ENCODE peak calls at places on chromosomes 11 and 22, in nine cellular contexts. One of them, this sample, is unnamed.

GRCh38 chr11:57453543-57454177 is 6.7 kb upstream of the RTN4RL2 start:
- DNase-seq in fibroblast of mammary gland: no peak
- DNase-seq in transverse colon: no peak
- DNase-seq in glutamatergic neuron: no peak
- DNase-seq in psoas muscle: no peak
- DNase-seq in neural crest cell: no peak
- DNase-seq in left ventricle myocardium inferior: no peak
- DNase-seq in PC-3: no peak
- DNase-seq in RWPE1: no peak
- DNase-seq in this sample: no peak

GRCh38 chr11:18731949-18732821 is 6.2 kb upstream of the IGSF22 start:
- DNase-seq in transverse colon: peak
- DNase-seq in left ventricle myocardium inferior: peak
- DNase-seq in glutamatergic neuron: peak
- DNase-seq in PC-3: peak
- DNase-seq in RWPE1: peak
- DNase-seq in psoas muscle: no peak
- DNase-seq in neural crest cell: peak
- DNase-seq in fibroblast of mammary gland: peak
- DNase-seq in this sample: no peak

GRCh38 chr11:107791343-107792048 is 67.1 kb downstream of the SLC35F2 start:
- DNase-seq in fibroblast of mammary gland: no peak
- DNase-seq in left ventricle myocardium inferior: no peak
- DNase-seq in psoas muscle: no peak
- DNase-seq in RWPE1: no peak
- DNase-seq in PC-3: no peak
- DNase-seq in neural crest cell: no peak
- DNase-seq in glutamatergic neuron: no peak
- DNase-seq in transverse colon: no peak
- DNase-seq in this sample: no peak

GRCh38 chr11:26753738-26754504 is 32.1 kb upstream of the SLC5A12 start:
- DNase-seq in left ventricle myocardium inferior: no peak
- DNase-seq in PC-3: peak
- DNase-seq in transverse colon: peak
- DNase-seq in psoas muscle: peak
- DNase-seq in fibroblast of mammary gland: peak
- DNase-seq in glutamatergic neuron: peak
- DNase-seq in RWPE1: peak
- DNase-seq in neural crest cell: peak
- DNase-seq in this sample: no peak

GRCh38 chr11:76830639-76831312 is 29.9 kb upstream of the ACER3 start:
- DNase-seq in neural crest cell: no peak
- DNase-seq in glutamatergic neuron: peak
- DNase-seq in PC-3: peak
- DNase-seq in RWPE1: peak
- DNase-seq in fibroblast of mammary gland: peak
- DNase-seq in psoas muscle: no peak
- DNase-seq in transverse colon: no peak
- DNase-seq in left ventricle myocardium inferior: no peak
- DNase-seq in this sample: no peak

GRCh38 chr22:27578937-27579617 is 222.5 kb downstream of the MN1 start:
- DNase-seq in RWPE1: no peak
- DNase-seq in transverse colon: no peak
- DNase-seq in neural crest cell: no peak
- DNase-seq in glutamatergic neuron: no peak
- DNase-seq in fibroblast of mammary gland: no peak
- DNase-seq in left ventricle myocardium inferior: no peak
- DNase-seq in PC-3: no peak
- DNase-seq in psoas muscle: no peak
- DNase-seq in this sample: no peak

GRCh38 chr11:67507242-67507890 is 596 bp downstream of the CDK2AP2 start:
- DNase-seq in PC-3: peak
- DNase-seq in left ventricle myocardium inferior: peak
- DNase-seq in transverse colon: peak
- DNase-seq in neural crest cell: no peak
- DNase-seq in glutamatergic neuron: no peak
- DNase-seq in fibroblast of mammary gland: peak
- DNase-seq in RWPE1: peak
- DNase-seq in psoas muscle: no peak
- DNase-seq in this sample: no peak

GRCh38 chr22:26558246-26558895 is 31.6 kb downstream of the TPST2 start:
- DNase-seq in psoas muscle: no peak
- DNase-seq in fibroblast of mammary gland: peak
- DNase-seq in glutamatergic neuron: no peak
- DNase-seq in left ventricle myocardium inferior: no peak
- DNase-seq in neural crest cell: no peak
- DNase-seq in RWPE1: no peak
- DNase-seq in PC-3: no peak
- DNase-seq in transverse colon: no peak
- DNase-seq in this sample: no peak

GRCh38 chr11:35619030-35619753 is 932 bp downstream of the FJX1 start:
- DNase-seq in PC-3: peak
- DNase-seq in glutamatergic neuron: peak
- DNase-seq in RWPE1: peak
- DNase-seq in fibroblast of mammary gland: peak
- DNase-seq in neural crest cell: peak
- DNase-seq in transverse colon: peak
- DNase-seq in left ventricle myocardium inferior: peak
- DNase-seq in psoas muscle: peak
- DNase-seq in this sample: no peak

GRCh38 chr11:128579790-128580504 is 7.4 kb downstream of the ETS1 start:
- DNase-seq in RWPE1: peak
- DNase-seq in left ventricle myocardium inferior: no peak
- DNase-seq in neural crest cell: no peak
- DNase-seq in glutamatergic neuron: no peak
- DNase-seq in fibroblast of mammary gland: peak
- DNase-seq in psoas muscle: no peak
- DNase-seq in transverse colon: no peak
- DNase-seq in PC-3: peak
- DNase-seq in this sample: peak

GRCh38 chr11:74057251-74058151 is 48.6 kb upstream of the UCP3 start:
- DNase-seq in transverse colon: no peak
- DNase-seq in glutamatergic neuron: no peak
- DNase-seq in left ventricle myocardium inferior: no peak
- DNase-seq in neural crest cell: no peak
- DNase-seq in PC-3: peak
- DNase-seq in fibroblast of mammary gland: peak
- DNase-seq in psoas muscle: no peak
- DNase-seq in RWPE1: no peak
- DNase-seq in this sample: no peak

GRCh38 chr22:46070215-46070721 is 80.1 kb upstream of the PPARA start:
- DNase-seq in fibroblast of mammary gland: peak
- DNase-seq in transverse colon: peak
- DNase-seq in left ventricle myocardium inferior: peak
- DNase-seq in neural crest cell: no peak
- DNase-seq in RWPE1: no peak
- DNase-seq in psoas muscle: peak
- DNase-seq in glutamatergic neuron: no peak
- DNase-seq in PC-3: peak
- DNase-seq in this sample: no peak

GRCh38 chr22:27913162-27913741 is 5.8 kb downstream of the PITPNB start:
- DNase-seq in psoas muscle: no peak
- DNase-seq in glutamatergic neuron: no peak
- DNase-seq in transverse colon: no peak
- DNase-seq in RWPE1: no peak
- DNase-seq in PC-3: no peak
- DNase-seq in fibroblast of mammary gland: no peak
- DNase-seq in left ventricle myocardium inferior: no peak
- DNase-seq in neural crest cell: no peak
- DNase-seq in this sample: no peak

GRCh38 chr22:41856484-41856883 is 23.6 kb downstream of the SREBF2 start:
- DNase-seq in glutamatergic neuron: no peak
- DNase-seq in fibroblast of mammary gland: no peak
- DNase-seq in PC-3: no peak
- DNase-seq in neural crest cell: no peak
- DNase-seq in left ventricle myocardium inferior: no peak
- DNase-seq in RWPE1: no peak
- DNase-seq in transverse colon: peak
- DNase-seq in psoas muscle: no peak
- DNase-seq in this sample: no peak

GRCh38 chr11:720642-721346 is 14.8 kb downstream of the EPS8L2 start:
- DNase-seq in glutamatergic neuron: peak
- DNase-seq in PC-3: peak
- DNase-seq in left ventricle myocardium inferior: no peak
- DNase-seq in fibroblast of mammary gland: no peak
- DNase-seq in transverse colon: peak
- DNase-seq in neural crest cell: peak
- DNase-seq in psoas muscle: no peak
- DNase-seq in RWPE1: no peak
- DNase-seq in this sample: no peak

GRCh38 chr11:125514336-125515101 is 18.5 kb upstream of the FEZ1 start:
- DNase-seq in PC-3: peak
- DNase-seq in RWPE1: peak
- DNase-seq in glutamatergic neuron: no peak
- DNase-seq in transverse colon: peak
- DNase-seq in psoas muscle: no peak
- DNase-seq in left ventricle myocardium inferior: no peak
- DNase-seq in fibroblast of mammary gland: peak
- DNase-seq in neural crest cell: no peak
- DNase-seq in this sample: peak

GRCh38 chr11:116929393-116930090 is 92.1 kb upstream of the APOA1 start:
- DNase-seq in RWPE1: no peak
- DNase-seq in fibroblast of mammary gland: peak
- DNase-seq in PC-3: no peak
- DNase-seq in neural crest cell: no peak
- DNase-seq in transverse colon: no peak
- DNase-seq in psoas muscle: no peak
- DNase-seq in left ventricle myocardium inferior: no peak
- DNase-seq in glutamatergic neuron: no peak
- DNase-seq in this sample: no peak

GRCh38 chr11:113773092-113773415 is 438 bp downstream of the ZW10 start:
- DNase-seq in RWPE1: peak
- DNase-seq in PC-3: peak
- DNase-seq in fibroblast of mammary gland: peak
- DNase-seq in neural crest cell: no peak
- DNase-seq in psoas muscle: no peak
- DNase-seq in transverse colon: peak
- DNase-seq in glutamatergic neuron: peak
- DNase-seq in left ventricle myocardium inferior: no peak
- DNase-seq in this sample: no peak

GRCh38 chr11:3773180-3773579 is 24.2 kb downstream of the NUP98 start:
- DNase-seq in neural crest cell: no peak
- DNase-seq in RWPE1: no peak
- DNase-seq in psoas muscle: no peak
- DNase-seq in PC-3: no peak
- DNase-seq in left ventricle myocardium inferior: no peak
- DNase-seq in glutamatergic neuron: no peak
- DNase-seq in fibroblast of mammary gland: no peak
- DNase-seq in transverse colon: no peak
- DNase-seq in this sample: no peak

GRCh38 chr11:3781423-3781822 is 15.9 kb downstream of the NUP98 start:
- DNase-seq in PC-3: peak
- DNase-seq in transverse colon: no peak
- DNase-seq in RWPE1: peak
- DNase-seq in psoas muscle: no peak
- DNase-seq in left ventricle myocardium inferior: no peak
- DNase-seq in fibroblast of mammary gland: peak
- DNase-seq in neural crest cell: no peak
- DNase-seq in glutamatergic neuron: no peak
- DNase-seq in this sample: no peak

GRCh38 chr11:3775761-3776406 is 21.5 kb downstream of the NUP98 start:
- DNase-seq in neural crest cell: no peak
- DNase-seq in transverse colon: no peak
- DNase-seq in fibroblast of mammary gland: peak
- DNase-seq in PC-3: no peak
- DNase-seq in psoas muscle: no peak
- DNase-seq in glutamatergic neuron: no peak
- DNase-seq in RWPE1: no peak
- DNase-seq in left ventricle myocardium inferior: no peak
- DNase-seq in this sample: no peak
- TF ChIP-seq CTCF in neural crest cell: no peak
- TF ChIP-seq CTCF in transverse colon: no peak
- TF ChIP-seq CTCF in fibroblast of mammary gland: no peak
- TF ChIP-seq CTCF in PC-3: peak
- TF ChIP-seq CTCF in psoas muscle: no peak
- TF ChIP-seq CTCF in glutamatergic neuron: no peak
- TF ChIP-seq CTCF in RWPE1: no peak
- TF ChIP-seq CTCF in left ventricle myocardium inferior: no peak
- TF ChIP-seq CTCF in this sample: no peak

GRCh38 chr11:132114185-132114584 is 743.8 kb downstream of the NTM start:
- DNase-seq in left ventricle myocardium inferior: no peak
- DNase-seq in neural crest cell: peak
- DNase-seq in transverse colon: peak
- DNase-seq in glutamatergic neuron: peak
- DNase-seq in PC-3: peak
- DNase-seq in psoas muscle: no peak
- DNase-seq in fibroblast of mammary gland: peak
- DNase-seq in RWPE1: no peak
- DNase-seq in this sample: no peak
- TF ChIP-seq CTCF in left ventricle myocardium inferior: peak
- TF ChIP-seq CTCF in neural crest cell: peak
- TF ChIP-seq CTCF in transverse colon: no peak
- TF ChIP-seq CTCF in glutamatergic neuron: peak
- TF ChIP-seq CTCF in PC-3: peak
- TF ChIP-seq CTCF in psoas muscle: peak
- TF ChIP-seq CTCF in fibroblast of mammary gland: peak
- TF ChIP-seq CTCF in RWPE1: no peak
- TF ChIP-seq CTCF in this sample: peak

DNA sequence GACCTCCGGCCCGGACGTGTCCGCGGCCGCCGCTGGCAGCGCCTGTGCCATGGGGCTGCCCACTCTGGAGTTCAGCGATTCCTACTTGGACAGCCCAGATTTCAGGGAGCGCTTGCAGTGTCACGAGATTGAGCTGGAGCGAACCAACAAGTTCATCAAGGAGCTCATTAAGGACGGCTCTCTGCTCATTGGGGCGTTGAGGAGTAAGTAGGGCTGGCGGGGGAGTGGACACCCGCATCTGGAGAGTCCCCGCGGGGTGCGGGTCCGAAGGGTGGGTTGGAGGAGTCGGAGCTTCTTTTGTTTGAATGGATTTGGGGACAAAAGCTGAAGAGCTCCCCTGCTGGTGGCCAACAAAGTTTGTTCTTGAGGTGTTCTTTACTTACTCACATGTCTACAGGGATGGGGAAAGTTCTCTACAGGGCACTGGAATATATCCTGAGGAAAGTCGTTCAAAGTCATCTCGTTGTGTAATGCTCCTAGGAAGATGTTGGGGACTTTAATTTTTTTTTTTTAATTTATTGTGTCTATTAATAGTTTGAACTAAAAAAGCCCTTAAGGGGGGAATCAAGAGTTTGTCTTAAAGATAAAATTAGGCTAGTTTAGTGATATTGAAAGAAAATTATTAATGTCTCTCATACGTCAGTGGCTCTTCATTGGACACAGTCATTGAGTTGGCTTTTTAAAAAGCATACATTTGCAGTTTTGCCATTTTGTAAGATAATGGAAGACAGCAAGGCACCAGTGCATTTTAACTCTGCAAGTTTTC is 725 bp downstream of the ARHGAP42 start:
- DNase-seq in glutamatergic neuron: peak
- DNase-seq in neural crest cell: peak
- DNase-seq in psoas muscle: peak
- DNase-seq in PC-3: peak
- DNase-seq in fibroblast of mammary gland: peak
- DNase-seq in left ventricle myocardium inferior: peak
- DNase-seq in transverse colon: peak
- DNase-seq in RWPE1: peak
- DNase-seq in this sample: no peak
- TF ChIP-seq CTCF in glutamatergic neuron: peak
- TF ChIP-seq CTCF in neural crest cell: peak
- TF ChIP-seq CTCF in psoas muscle: peak
- TF ChIP-seq CTCF in PC-3: peak
- TF ChIP-seq CTCF in fibroblast of mammary gland: peak
- TF ChIP-seq CTCF in left ventricle myocardium inferior: peak
- TF ChIP-seq CTCF in transverse colon: peak
- TF ChIP-seq CTCF in RWPE1: peak
- TF ChIP-seq CTCF in this sample: peak

GRCh38 chr11:89205378-89205777 is 27.7 kb downstream of the TYR start:
- DNase-seq in transverse colon: no peak
- DNase-seq in psoas muscle: no peak
- DNase-seq in RWPE1: peak
- DNase-seq in glutamatergic neuron: no peak
- DNase-seq in PC-3: peak
- DNase-seq in left ventricle myocardium inferior: no peak
- DNase-seq in fibroblast of mammary gland: no peak
- DNase-seq in neural crest cell: no peak
- DNase-seq in this sample: no peak
- TF ChIP-seq CTCF in transverse colon: no peak
- TF ChIP-seq CTCF in psoas muscle: no peak
- TF ChIP-seq CTCF in RWPE1: no peak
- TF ChIP-seq CTCF in glutamatergic neuron: no peak
- TF ChIP-seq CTCF in PC-3: peak
- TF ChIP-seq CTCF in left ventricle myocardium inferior: no peak
- TF ChIP-seq CTCF in fibroblast of mammary gland: peak
- TF ChIP-seq CTCF in neural crest cell: no peak
- TF ChIP-seq CTCF in this sample: no peak